ENCODE peak calls at places on chromosomes 7 and 10, in four cellular contexts. X is fibroblast of lung, W is HCT116, Z is K562. C is an unnamed sample.

GRCh38 chr7:94133460-94133859 is 129.3 kb upstream of the BET1 start:
- DNase-seq in X (peak; percentile 80), W (no peak), Z (no peak), C (peak; percentile 22)

GRCh38 chr10:101217450-101218281 is 11.6 kb downstream of the LBX1 start:
- DNase-seq in X (peak; percentile 37), W (no peak), Z (peak; percentile 44), C (no peak)

GRCh38 chr10:100009793-100010676 is at the start of gene DNMBP:
- DNase-seq in X (peak; percentile 79), W (peak; percentile 63), Z (peak; percentile 90), C (peak; percentile 85)

GRCh38 chr7:19369182-19369581 is 224.0 kb upstream of the FERD3L start:
- DNase-seq in X (no peak), W (no peak), Z (no peak), C (no peak)

GRCh38 chr10:89805599-89806013 is 104.2 kb downstream of the KIF20B start:
- DNase-seq in X (no peak), W (no peak), Z (no peak), C (no peak)

GRCh38 chr7:34317039-34317438 is 341.0 kb upstream of the NPSR1 start:
- DNase-seq in X (no peak), W (no peak), Z (no peak), C (no peak)

GRCh38 chr10:86402283-86402931 is 35.8 kb upstream of the GRID1 start:
- DNase-seq in X (peak; percentile 65), W (no peak), Z (no peak), C (no peak)

GRCh38 chr7:96414931-96415292 is 93.0 kb upstream of the SLC25A13 start:
- DNase-seq in X (no peak), W (peak; percentile 13), Z (peak; percentile 35), C (peak; percentile 63)

GRCh38 chr10:110666673-110667072 is 22.5 kb downstream of the RBM20 start:
- DNase-seq in X (no peak), W (no peak), Z (no peak), C (no peak)

GRCh38 chr7:137399827-137400823 is 56.6 kb upstream of the PTN start:
- DNase-seq in X (peak; percentile 70), W (no peak), Z (no peak), C (no peak)

GRCh38 chr7:142516038-142516501 is 233.2 kb upstream of the PRSS1 start:
- DNase-seq in X (peak; percentile 57), W (peak; percentile 61), Z (peak; percentile 82), C (peak; percentile 83)

GRCh38 chr10:117549100-117549499 is 6.6 kb downstream of the EMX2 start:
- DNase-seq in X (no peak), W (no peak), Z (no peak), C (no peak)

GRCh38 chr7:65251851-65252620 is 121.6 kb upstream of the ZNF92 start:
- DNase-seq in X (peak; percentile 71), W (peak; percentile 71), Z (peak; percentile 78), C (no peak)

GRCh38 chr10:102195301-102195870 is 30.7 kb upstream of the ELOVL3 start:
- DNase-seq in X (peak; percentile 19), W (no peak), Z (no peak), C (no peak)

GRCh38 chr7:92064414-92065029 is 69.8 kb downstream of the CYP51A1 start:
- DNase-seq in X (no peak), W (no peak), Z (no peak), C (no peak)
- H3K4me2 ChIP-seq in X (no peak overlapping the region), W (no peak overlapping the region), Z (no peak overlapping the region), C (no peak overlapping the region)

GRCh38 chr7:100575746-100576383 is 2.2 kb upstream of the SAP25 start:
- DNase-seq in X (no peak), W (no peak), Z (no peak), C (no peak)

GRCh38 chr7:100576384-100576993 is 2.8 kb upstream of the SAP25 start:
- DNase-seq in X (no peak), W (no peak), Z (no peak), C (no peak)

GRCh38 chr7:100573691-100574361 is at the start of gene SAP25:
- DNase-seq in X (no peak), W (no peak), Z (no peak), C (no peak)

GRCh38 chr7:100574362-100575205 is 884 bp upstream of the SAP25 start:
- DNase-seq in X (no peak), W (no peak), Z (no peak), C (no peak)

DNA sequence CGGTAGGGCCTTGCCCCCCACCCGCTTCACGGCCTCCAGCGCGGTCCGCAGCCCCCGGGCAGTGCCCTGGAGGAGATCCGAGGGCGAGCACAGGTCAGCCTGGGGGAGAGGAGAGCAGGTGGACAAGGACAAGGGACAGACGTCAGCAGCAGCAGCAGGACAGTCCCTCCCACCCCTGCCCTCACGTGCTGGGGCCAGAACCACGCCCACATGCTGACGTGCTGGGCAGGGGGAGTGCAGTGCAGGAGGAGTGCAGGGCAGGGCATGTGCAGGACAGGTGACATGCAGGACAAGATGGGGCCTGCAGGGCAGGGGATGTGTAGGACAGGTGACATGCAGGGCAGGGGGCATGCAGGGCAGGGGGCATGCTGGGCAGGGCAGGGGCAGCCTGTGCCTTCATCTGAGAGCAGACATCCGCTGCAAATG is 1.5 kb upstream of the SAP25 start:
- DNase-seq in X (no peak), W (no peak), Z (peak; percentile 49), C (no peak)
- H3K4me2 ChIP-seq in X (no peak overlapping the region), W (no peak overlapping the region), Z (no peak overlapping the region), C (no peak overlapping the region)

GRCh38 chr7:129969881-129970446 is 17.2 kb upstream of the UBE2H start:
- DNase-seq in X (peak; percentile 96), W (peak; percentile 41), Z (peak; percentile 47), C (no peak)
- H3K4me2 ChIP-seq in X (peak overlapping the region; percentile 40), W (peak overlapping the region; percentile 65), Z (peak overlapping the region; percentile 16), C (no peak overlapping the region)

GRCh38 chr10:128632694-128633093 is 506.5 kb upstream of the MKI67 start:
- DNase-seq in X (no peak), W (no peak), Z (no peak), C (no peak)

GRCh38 chr10:128633864-128634541 is 507.8 kb upstream of the MKI67 start:
- DNase-seq in X (peak; percentile 20), W (no peak), Z (no peak), C (no peak)

GRCh38 chr10:128630787-128631252 is 504.6 kb upstream of the MKI67 start:
- DNase-seq in X (peak; percentile 61), W (no peak), Z (no peak), C (no peak)

GRCh38 chr10:128629111-128630096 is 503.2 kb upstream of the MKI67 start:
- DNase-seq in X (peak; percentile 69), W (peak; percentile 98), Z (peak; percentile 59), C (no peak)

GRCh38 chr10:128631801-128632241 is 505.6 kb upstream of the MKI67 start:
- DNase-seq in X (peak; percentile 9), W (peak; percentile 35), Z (peak; percentile 14), C (peak; percentile 72)
- H3K4me2 ChIP-seq in X (no peak overlapping the region), W (peak overlapping the region; percentile 26), Z (no peak overlapping the region), C (peak overlapping the region; percentile 54)

GRCh38 chr7:25845341-25845923 is 306.6 kb upstream of the NFE2L3 start:
- DNase-seq in X (no peak), W (no peak), Z (no peak), C (no peak)

GRCh38 chr7:25843467-25843866 is 308.5 kb upstream of the NFE2L3 start:
- DNase-seq in X (no peak), W (no peak), Z (no peak), C (no peak)

GRCh38 chr7:25842201-25842726 is 309.7 kb upstream of the NFE2L3 start:
- DNase-seq in X (peak; percentile 35), W (no peak), Z (no peak), C (no peak)

GRCh38 chr7:25846722-25847121 is 305.3 kb upstream of the NFE2L3 start:
- DNase-seq in X (peak; percentile 88), W (no peak), Z (no peak), C (no peak)

DNA sequence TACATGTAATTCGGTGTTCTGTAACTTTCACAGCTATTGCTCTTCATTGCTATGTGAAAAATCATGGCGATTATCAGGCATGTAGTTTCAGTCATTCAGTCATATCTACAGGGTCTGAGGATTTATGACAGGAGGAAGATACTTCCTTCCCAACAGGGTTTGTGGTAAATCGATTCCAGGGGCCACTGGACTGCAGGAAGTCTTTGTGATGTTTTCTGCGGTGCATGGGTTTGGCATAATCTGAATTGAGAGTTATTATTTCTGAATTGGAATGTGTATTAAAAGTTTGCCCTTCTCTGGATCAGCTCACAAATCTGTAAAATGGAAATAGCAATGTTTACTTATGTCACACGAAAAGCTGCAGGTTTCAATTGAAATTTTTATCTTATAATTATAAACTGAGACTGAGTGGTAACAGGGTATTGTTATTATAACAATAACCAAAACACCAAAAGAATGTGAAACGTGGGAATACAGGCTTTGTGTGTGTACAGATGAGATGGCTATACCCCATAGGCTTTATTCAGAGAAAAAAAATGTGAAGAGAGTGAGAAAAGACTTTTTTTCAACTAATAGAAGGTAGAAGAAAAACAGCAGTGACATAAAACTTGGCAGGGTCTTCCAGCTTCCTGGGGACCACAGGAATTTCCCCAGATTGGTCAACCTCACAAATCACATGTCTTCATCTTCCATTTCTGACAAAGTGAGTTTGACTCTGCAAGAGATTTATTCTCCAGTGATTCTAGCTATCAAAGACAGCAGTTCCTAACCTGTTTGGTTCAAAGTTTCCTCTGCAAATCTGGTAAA is 307.7 kb upstream of the NFE2L3 start:
- DNase-seq in X (peak; percentile 71), W (no peak), Z (no peak), C (no peak)
- H3K4me2 ChIP-seq in X (no peak overlapping the region), W (no peak overlapping the region), Z (no peak overlapping the region), C (no peak overlapping the region)

DNA sequence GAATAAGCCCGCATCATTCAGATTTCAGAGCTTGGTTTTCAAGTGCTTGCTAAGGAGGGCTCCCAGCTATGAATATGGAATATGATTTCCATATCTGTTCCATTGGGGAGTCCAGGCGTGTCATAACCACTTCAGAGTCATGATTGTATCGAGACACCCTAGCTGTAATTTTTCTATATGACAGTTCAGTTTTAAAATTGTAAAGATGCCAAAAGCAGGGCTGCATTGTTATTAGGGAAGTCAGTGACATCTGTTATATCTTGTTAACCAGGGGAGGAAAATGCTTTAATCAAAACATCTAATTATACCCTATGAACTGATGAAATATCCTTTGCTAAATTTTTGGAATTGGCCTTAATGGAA is 12.4 kb downstream of the AUTS2 start:
- DNase-seq in X (no peak), W (no peak), Z (no peak), C (no peak)
- H3K4me2 ChIP-seq in X (no peak overlapping the region), W (no peak overlapping the region), Z (no peak overlapping the region), C (no peak overlapping the region)

GRCh38 chr7:140404565-140405080 is 765 bp downstream of the RAB19 start:
- DNase-seq in X (peak; percentile 18), W (no peak), Z (no peak), C (no peak)
- H3K4me2 ChIP-seq in X (no peak overlapping the region), W (peak overlapping the region; percentile 92), Z (peak overlapping the region; percentile 47), C (no peak overlapping the region)

DNA sequence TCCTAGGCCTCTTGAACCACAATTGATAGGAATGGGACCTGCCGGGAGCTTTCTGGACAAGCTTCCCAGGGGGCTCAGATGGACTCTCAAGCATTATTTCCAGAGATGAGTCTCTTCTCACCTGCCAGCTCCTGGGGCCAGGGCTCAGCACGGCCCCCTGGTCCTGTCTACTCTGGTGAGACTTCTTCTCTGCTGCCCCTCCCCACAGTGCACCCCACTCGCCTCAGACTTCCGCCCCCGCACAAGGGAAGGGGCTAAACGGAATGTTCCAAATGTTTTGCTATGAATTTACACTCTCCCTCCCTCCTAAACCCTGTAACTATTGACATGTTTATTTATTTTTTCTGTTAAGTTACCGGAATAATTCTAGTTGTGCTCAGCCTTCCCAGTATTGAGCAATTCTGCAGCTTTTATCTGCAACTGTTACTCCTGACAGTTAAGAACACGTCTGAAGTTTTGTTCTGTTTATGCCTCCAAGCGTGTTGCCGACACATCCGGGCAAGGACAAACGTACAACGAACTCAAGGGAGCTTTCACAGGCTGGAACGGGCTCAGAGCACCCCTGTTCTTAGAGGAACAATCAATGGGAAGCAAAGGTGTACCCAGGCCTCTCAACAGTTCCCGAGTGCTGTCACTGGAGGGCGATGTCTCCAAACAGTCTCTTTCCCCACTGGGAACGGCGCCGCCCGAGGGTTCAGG is 55.2 kb downstream of the FHIP2A start:
- DNase-seq in X (peak; percentile 44), W (peak; percentile 74), Z (peak; percentile 43), C (peak; percentile 72)
- H3K4me2 ChIP-seq in X (peak overlapping the region; percentile 44), W (peak overlapping the region; percentile 35), Z (no peak overlapping the region), C (peak overlapping the region; percentile 4)